ENCODE peak calls at places on chromosomes 12 and 14, in nine cellular contexts. A is SK-N-SH, W is A549, X is GM12878, L is GM23338, N is HCT116, R is K562, B is HepG2, H is HL-60. F is an unnamed sample.

GRCh38 chr12:76340680-76341435 is 7.4 kb downstream of the BBS10 start:
- DNase-seq in B (no peak), R (no peak), N (no peak), L (no peak), A (no peak), H (no peak), W (no peak), X (no peak), F (no peak)

GRCh38 chr14:68507544-68508081 is 285.3 kb downstream of the ZFP36L1 start:
- DNase-seq in N (no peak), R (no peak), L (no peak), A (no peak), B (no peak), H (no peak), X (no peak), W (no peak), F (no peak)

GRCh38 chr12:92363295-92364146 is 217.9 kb upstream of the BTG1 start:
- DNase-seq in N (no peak), W (no peak), X (peak), L (peak), A (peak), H (no peak), B (no peak), R (peak), F (no peak)

GRCh38 chr14:51692646-51693045 is 40.9 kb downstream of the FRMD6 start:
- DNase-seq in N (no peak), H (no peak), L (no peak), B (no peak), A (no peak), X (no peak), W (no peak), R (no peak), F (no peak)

GRCh38 chr12:67676624-67677023 is 28.1 kb downstream of the DYRK2 start:
- DNase-seq in L (no peak), W (no peak), X (no peak), H (no peak), A (no peak), N (no peak), B (no peak), R (no peak), F (no peak)

GRCh38 chr14:59688224-59689170 is 111.9 kb upstream of the CCDC175 start:
- DNase-seq in N (peak), X (no peak), H (no peak), R (peak), B (peak), L (peak), W (peak), A (peak), F (peak)

GRCh38 chr12:105860556-105861207 is 278.1 kb downstream of the NUAK1 start:
- DNase-seq in N (no peak), L (no peak), B (peak), R (no peak), X (no peak), W (no peak), H (no peak), A (no peak), F (no peak)

GRCh38 chr12:108916336-108916735 is 36.4 kb downstream of the DAO start:
- DNase-seq in X (no peak), B (no peak), N (no peak), W (no peak), H (no peak), A (no peak), L (no peak), R (no peak), F (no peak)

GRCh38 chr12:104662203-104662602 is 205.5 kb downstream of the CHST11 start:
- DNase-seq in R (no peak), L (no peak), H (no peak), N (no peak), W (no peak), A (no peak), X (no peak), B (no peak), F (no peak)

GRCh38 chr12:43835656-43836454 is at the start of gene TMEM117:
- DNase-seq in B (peak), X (no peak), H (no peak), L (peak), R (peak), W (peak), N (no peak), A (peak), F (no peak)

GRCh38 chr12:112837629-112838191 is 46.2 kb downstream of the RPH3A start:
- DNase-seq in A (no peak), B (peak), N (no peak), R (peak), H (no peak), L (no peak), X (no peak), W (peak), F (no peak)

GRCh38 chr12:14430394-14430986 is 65.0 kb downstream of the ATF7IP start:
- DNase-seq in N (no peak), B (no peak), R (no peak), H (no peak), L (no peak), A (no peak), W (no peak), X (no peak), F (no peak)

GRCh38 chr14:59120931-59121330 is 67.5 kb upstream of the DAAM1 start:
- DNase-seq in L (no peak), H (no peak), A (no peak), X (no peak), N (no peak), W (no peak), R (no peak), B (no peak), F (no peak)

GRCh38 chr12:7042847-7043246 is 17.7 kb upstream of the C1S start:
- DNase-seq in R (peak), H (no peak), A (peak), B (peak), W (peak), L (peak), N (peak), X (no peak), F (no peak)

DNA sequence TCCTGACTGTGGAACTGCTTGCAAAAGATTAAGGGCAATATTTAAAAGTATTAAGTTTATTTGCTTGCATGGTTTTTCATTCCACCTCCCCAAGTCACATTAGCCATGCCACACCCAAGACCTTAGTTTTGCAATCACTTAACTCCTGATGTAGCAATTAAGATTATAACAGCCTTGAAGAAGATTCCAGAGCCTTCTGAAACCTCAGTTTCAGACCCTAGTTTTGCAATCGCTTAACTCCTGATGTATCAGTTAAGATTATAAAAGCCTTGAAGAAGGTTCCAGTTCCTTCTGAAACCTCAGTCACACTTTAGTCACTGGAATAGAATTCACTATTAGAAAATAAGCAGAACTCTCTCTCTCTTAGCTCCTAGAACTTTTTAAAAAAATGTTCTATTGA is 42.7 kb upstream of the DCN start:
- DNase-seq in B (no peak), L (no peak), A (no peak), H (no peak), R (no peak), X (no peak), W (no peak), N (no peak), F (no peak)
- TF ChIP-seq REST in B (no peak), L (no peak), A (no peak), H (no peak), R (no peak), X (no peak), W (no peak), N (no peak), F (no peak)

GRCh38 chr14:61146896-61147295 is 134.2 kb downstream of the TMEM30B start:
- DNase-seq in X (no peak), B (no peak), N (no peak), L (no peak), A (no peak), W (no peak), H (no peak), R (no peak), F (no peak)
- H3K27ac ChIP-seq in X (no peak), B (no peak), N (no peak), L (no peak), A (peak), W (no peak), H (no peak), R (no peak), F (no peak)

DNA sequence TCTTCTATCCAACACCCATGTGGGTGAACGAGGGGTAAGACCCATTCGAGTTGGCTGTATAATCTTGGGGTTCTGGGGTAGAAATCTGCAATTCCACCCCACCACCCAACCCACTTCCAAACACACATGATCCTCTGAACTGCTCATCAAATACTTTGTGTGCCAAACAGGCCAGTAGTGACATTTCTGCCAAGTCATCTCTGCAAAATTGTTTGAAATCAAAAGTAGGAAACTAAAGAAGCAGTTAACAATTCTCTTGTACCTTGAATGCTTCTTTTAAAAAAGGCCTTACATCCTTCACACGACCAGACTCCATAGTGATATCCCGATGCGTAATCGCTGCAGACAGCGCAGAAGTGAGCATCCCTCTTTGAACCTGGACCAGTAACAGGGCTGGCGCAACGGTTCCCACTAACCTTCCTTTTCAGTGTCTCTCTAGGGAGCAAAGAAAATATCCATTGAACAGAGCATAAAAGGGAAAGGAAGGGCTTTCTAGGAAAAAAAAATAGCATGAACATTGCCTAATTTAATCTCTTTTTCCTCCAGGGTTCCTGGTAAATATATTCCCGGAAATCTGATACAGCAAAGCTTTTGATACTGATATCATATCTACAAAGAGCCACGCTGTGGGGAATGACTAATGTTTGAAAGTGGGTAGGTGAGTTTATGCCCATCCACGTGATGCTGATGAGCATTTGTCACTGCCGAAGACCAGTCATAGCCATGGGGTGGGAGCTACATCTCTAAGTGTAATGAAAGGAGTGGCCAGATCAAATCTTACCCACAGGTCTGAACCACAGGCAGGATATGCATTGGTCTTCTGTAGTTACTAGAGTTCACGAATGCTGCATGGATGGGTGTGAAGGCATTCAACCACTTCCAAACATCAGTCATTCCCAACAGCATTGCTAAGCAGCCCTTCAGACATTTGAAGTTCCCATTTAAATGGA is 14.2 kb downstream of the ESR2 start:
- DNase-seq in A (no peak), X (no peak), L (no peak), H (no peak), B (no peak), W (no peak), R (peak), N (no peak), F (no peak)
- TF ChIP-seq REST in A (no peak), X (no peak), L (no peak), H (no peak), B (no peak), W (no peak), R (no peak), N (no peak), F (no peak)

GRCh38 chr14:96797943-96798349 is 764 bp downstream of the VRK1 start:
- DNase-seq in B (peak), H (peak), R (no peak), A (peak), W (peak), N (no peak), X (no peak), L (no peak), F (no peak)
- H3K27ac ChIP-seq in B (peak), H (peak), R (peak), A (peak), W (peak), N (peak), X (peak), L (peak), F (peak)

DNA sequence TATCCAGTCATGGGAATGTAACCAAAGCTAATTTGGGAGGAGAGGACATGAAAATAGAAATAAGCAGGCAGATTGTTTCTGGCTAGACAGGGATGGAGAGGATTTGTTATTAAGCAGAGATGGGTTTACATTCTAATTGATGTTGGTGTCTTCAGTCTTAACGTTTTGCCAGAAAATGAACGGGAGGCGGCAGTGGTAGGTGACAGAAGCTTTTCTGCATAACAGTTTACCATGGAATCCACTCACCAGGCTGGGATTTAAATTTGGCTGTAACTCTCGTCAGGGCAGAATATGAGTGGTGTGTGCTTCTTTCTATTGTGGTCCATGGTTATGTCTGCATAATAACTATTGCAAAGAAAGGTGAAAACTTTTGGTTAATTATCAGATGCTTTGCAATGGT is 50.2 kb upstream of the OTX2 start:
- DNase-seq in L (no peak), X (no peak), B (no peak), R (no peak), W (no peak), N (no peak), A (no peak), H (no peak), F (no peak)
- TF ChIP-seq REST in L (no peak), X (no peak), B (no peak), R (no peak), W (no peak), N (no peak), A (no peak), H (no peak), F (no peak)

GRCh38 chr12:47833591-47834012 is 13.9 kb upstream of the HDAC7 start:
- DNase-seq in H (no peak), B (no peak), W (no peak), R (peak), L (no peak), X (no peak), A (no peak), N (no peak), F (no peak)

GRCh38 chr12:47835831-47836155 is 16.1 kb upstream of the HDAC7 start:
- DNase-seq in W (no peak), R (peak), N (no peak), A (no peak), H (no peak), X (no peak), L (peak), B (no peak), F (no peak)

GRCh38 chr12:47832263-47832933 is 12.7 kb upstream of the HDAC7 start:
- DNase-seq in X (no peak), R (no peak), N (no peak), L (no peak), A (no peak), B (no peak), H (no peak), W (no peak), F (no peak)

GRCh38 chr12:47835017-47835830 is 15.5 kb upstream of the HDAC7 start:
- DNase-seq in A (no peak), R (no peak), X (no peak), B (no peak), H (no peak), N (no peak), W (no peak), L (no peak), F (no peak)

GRCh38 chr12:47834199-47835016 is 14.7 kb upstream of the HDAC7 start:
- DNase-seq in X (no peak), A (no peak), L (no peak), H (no peak), R (peak), W (no peak), N (no peak), B (no peak), F (no peak)
- H3K27ac ChIP-seq in X (no peak), A (no peak), L (no peak), H (no peak), R (peak), W (no peak), N (no peak), B (no peak), F (peak)